ENCODE peak calls at places on chromosomes 11 and 22, in nine cellular contexts. One of them, this sample, is unnamed.

GRCh38 chr11:102343789-102344188 is 3.2 kb upstream of the BIRC2 start:
- DNase-seq in heart left ventricle: no peak
- DNase-seq in mucosa of descending colon: no peak
- DNase-seq in HFFc6: no peak
- DNase-seq in Caco-2: no peak
- DNase-seq in A549: no peak
- DNase-seq in BJ: no peak
- DNase-seq in mesothelial cell of epicardium: no peak
- DNase-seq in GM20000: no peak
- DNase-seq in this sample: no peak

GRCh38 chr22:47152938-47153337 is 390.5 kb downstream of the TBC1D22A start:
- DNase-seq in mesothelial cell of epicardium: no peak
- DNase-seq in mucosa of descending colon: no peak
- DNase-seq in heart left ventricle: no peak
- DNase-seq in Caco-2: no peak
- DNase-seq in GM20000: no peak
- DNase-seq in A549: no peak
- DNase-seq in BJ: no peak
- DNase-seq in HFFc6: no peak
- DNase-seq in this sample: no peak

GRCh38 chr11:58829736-58830135 is 14.8 kb downstream of the GLYATL2 start:
- DNase-seq in GM20000: no peak
- DNase-seq in BJ: peak; percentile 37
- DNase-seq in HFFc6: peak; percentile 46
- DNase-seq in heart left ventricle: no peak
- DNase-seq in A549: no peak
- DNase-seq in mesothelial cell of epicardium: no peak
- DNase-seq in mucosa of descending colon: no peak
- DNase-seq in Caco-2: no peak
- DNase-seq in this sample: no peak

GRCh38 chr11:120121914-120122473 is 15.9 kb downstream of the TRIM29 start:
- DNase-seq in heart left ventricle: no peak
- DNase-seq in A549: no peak
- DNase-seq in GM20000: no peak
- DNase-seq in HFFc6: no peak
- DNase-seq in mesothelial cell of epicardium: peak; percentile 49
- DNase-seq in mucosa of descending colon: no peak
- DNase-seq in BJ: no peak
- DNase-seq in Caco-2: peak; percentile 60
- DNase-seq in this sample: no peak

GRCh38 chr11:134236834-134237556 is 12.5 kb downstream of the VPS26B start:
- DNase-seq in A549: no peak
- DNase-seq in Caco-2: no peak
- DNase-seq in mesothelial cell of epicardium: no peak
- DNase-seq in mucosa of descending colon: no peak
- DNase-seq in heart left ventricle: no peak
- DNase-seq in BJ: no peak
- DNase-seq in HFFc6: peak; percentile 55
- DNase-seq in GM20000: no peak
- DNase-seq in this sample: no peak

GRCh38 chr11:44573333-44573732 is 7.9 kb downstream of the CD82 start:
- DNase-seq in BJ: no peak
- DNase-seq in Caco-2: no peak
- DNase-seq in mucosa of descending colon: no peak
- DNase-seq in GM20000: no peak
- DNase-seq in heart left ventricle: no peak
- DNase-seq in mesothelial cell of epicardium: no peak
- DNase-seq in A549: no peak
- DNase-seq in HFFc6: no peak
- DNase-seq in this sample: no peak

GRCh38 chr11:124841186-124841585 is 24.0 kb upstream of the ROBO3 start:
- DNase-seq in BJ: no peak
- DNase-seq in Caco-2: no peak
- DNase-seq in HFFc6: no peak
- DNase-seq in A549: no peak
- DNase-seq in mesothelial cell of epicardium: no peak
- DNase-seq in mucosa of descending colon: no peak
- DNase-seq in heart left ventricle: no peak
- DNase-seq in GM20000: no peak
- DNase-seq in this sample: no peak

GRCh38 chr22:39349967-39350802 is at the start of gene SYNGR1:
- DNase-seq in mucosa of descending colon: no peak
- DNase-seq in HFFc6: no peak
- DNase-seq in Caco-2: peak; percentile 43
- DNase-seq in A549: no peak
- DNase-seq in GM20000: no peak
- DNase-seq in heart left ventricle: peak; percentile 74
- DNase-seq in BJ: no peak
- DNase-seq in mesothelial cell of epicardium: peak; percentile 57
- DNase-seq in this sample: peak; percentile 34

GRCh38 chr22:23497016-23497885 is 82.8 kb downstream of the IGLL1 start:
- DNase-seq in A549: no peak
- DNase-seq in heart left ventricle: peak; percentile 14
- DNase-seq in GM20000: no peak
- DNase-seq in Caco-2: no peak
- DNase-seq in HFFc6: no peak
- DNase-seq in mesothelial cell of epicardium: peak; percentile 20
- DNase-seq in mucosa of descending colon: no peak
- DNase-seq in BJ: no peak
- DNase-seq in this sample: no peak

GRCh38 chr11:134758342-134758931 is 346.4 kb upstream of the B3GAT1 start:
- DNase-seq in Caco-2: no peak
- DNase-seq in mesothelial cell of epicardium: no peak
- DNase-seq in BJ: no peak
- DNase-seq in A549: no peak
- DNase-seq in mucosa of descending colon: no peak
- DNase-seq in heart left ventricle: no peak
- DNase-seq in GM20000: no peak
- DNase-seq in HFFc6: no peak
- DNase-seq in this sample: no peak

GRCh38 chr11:61768376-61769076 is 16.1 kb downstream of the MYRF start:
- DNase-seq in Caco-2: no peak
- DNase-seq in mucosa of descending colon: no peak
- DNase-seq in GM20000: no peak
- DNase-seq in BJ: no peak
- DNase-seq in mesothelial cell of epicardium: no peak
- DNase-seq in heart left ventricle: no peak
- DNase-seq in A549: no peak
- DNase-seq in HFFc6: no peak
- DNase-seq in this sample: no peak

GRCh38 chr11:61769946-61770683 is 17.7 kb downstream of the MYRF start:
- DNase-seq in mucosa of descending colon: peak; percentile 35
- DNase-seq in A549: no peak
- DNase-seq in GM20000: no peak
- DNase-seq in HFFc6: no peak
- DNase-seq in BJ: no peak
- DNase-seq in heart left ventricle: no peak
- DNase-seq in mesothelial cell of epicardium: no peak
- DNase-seq in Caco-2: no peak
- DNase-seq in this sample: no peak

GRCh38 chr11:61771995-61772455 is 19.6 kb downstream of the MYRF start:
- DNase-seq in Caco-2: no peak
- DNase-seq in heart left ventricle: no peak
- DNase-seq in A549: no peak
- DNase-seq in mesothelial cell of epicardium: peak; percentile 67
- DNase-seq in BJ: no peak
- DNase-seq in mucosa of descending colon: no peak
- DNase-seq in GM20000: no peak
- DNase-seq in HFFc6: no peak
- DNase-seq in this sample: no peak

GRCh38 chr11:61771195-61771894 is 18.9 kb downstream of the MYRF start:
- DNase-seq in A549: no peak
- DNase-seq in Caco-2: no peak
- DNase-seq in mesothelial cell of epicardium: no peak
- DNase-seq in HFFc6: no peak
- DNase-seq in BJ: no peak
- DNase-seq in heart left ventricle: no peak
- DNase-seq in GM20000: no peak
- DNase-seq in mucosa of descending colon: peak; percentile 27
- DNase-seq in this sample: no peak

GRCh38 chr11:61769169-61769920 is 16.9 kb downstream of the MYRF start:
- DNase-seq in GM20000: no peak
- DNase-seq in HFFc6: no peak
- DNase-seq in heart left ventricle: no peak
- DNase-seq in A549: peak; percentile 58
- DNase-seq in mesothelial cell of epicardium: no peak
- DNase-seq in mucosa of descending colon: no peak
- DNase-seq in Caco-2: peak; percentile 91
- DNase-seq in BJ: no peak
- DNase-seq in this sample: no peak
- TF ChIP-seq CTCF in GM20000: no peak
- TF ChIP-seq CTCF in HFFc6: peak; percentile 71
- TF ChIP-seq CTCF in heart left ventricle: no peak
- TF ChIP-seq CTCF in A549: peak; percentile 12
- TF ChIP-seq CTCF in mesothelial cell of epicardium: peak; percentile 34
- TF ChIP-seq CTCF in mucosa of descending colon: no peak
- TF ChIP-seq CTCF in Caco-2: peak; percentile 66
- TF ChIP-seq CTCF in BJ: peak; percentile 60
- TF ChIP-seq CTCF in this sample: peak; percentile 45

GRCh38 chr11:30772908-30773307 is 186.8 kb upstream of the MPPED2 start:
- DNase-seq in HFFc6: no peak
- DNase-seq in heart left ventricle: no peak
- DNase-seq in GM20000: no peak
- DNase-seq in mesothelial cell of epicardium: no peak
- DNase-seq in mucosa of descending colon: no peak
- DNase-seq in BJ: no peak
- DNase-seq in Caco-2: no peak
- DNase-seq in A549: no peak
- DNase-seq in this sample: no peak

GRCh38 chr11:30774451-30774850 is 188.3 kb upstream of the MPPED2 start:
- DNase-seq in mesothelial cell of epicardium: no peak
- DNase-seq in HFFc6: no peak
- DNase-seq in Caco-2: no peak
- DNase-seq in mucosa of descending colon: no peak
- DNase-seq in heart left ventricle: no peak
- DNase-seq in BJ: no peak
- DNase-seq in GM20000: no peak
- DNase-seq in A549: no peak
- DNase-seq in this sample: peak; percentile 34

DNA sequence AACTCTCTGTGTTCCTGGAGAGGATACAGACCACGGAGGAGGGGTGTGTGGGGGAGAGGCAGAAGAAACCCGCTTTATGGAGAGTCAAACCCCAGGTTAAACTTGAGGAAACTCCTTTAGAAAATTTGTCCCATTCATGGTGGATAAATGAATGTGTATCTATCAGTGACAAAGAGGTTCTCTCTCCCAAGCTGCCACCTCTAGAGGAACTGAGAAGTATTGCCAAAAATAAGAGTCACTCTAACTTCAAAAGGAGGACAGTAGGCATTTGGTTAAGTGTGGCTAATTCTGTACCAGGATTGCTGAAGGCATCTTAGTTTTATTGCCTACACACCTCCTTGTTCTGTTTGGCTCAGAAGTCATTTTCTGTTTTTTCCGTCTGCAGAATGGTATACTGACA is 189.0 kb upstream of the MPPED2 start:
- DNase-seq in Caco-2: no peak
- DNase-seq in mesothelial cell of epicardium: no peak
- DNase-seq in GM20000: no peak
- DNase-seq in BJ: no peak
- DNase-seq in A549: no peak
- DNase-seq in HFFc6: no peak
- DNase-seq in heart left ventricle: no peak
- DNase-seq in mucosa of descending colon: no peak
- DNase-seq in this sample: no peak
- TF ChIP-seq CTCF in Caco-2: no peak
- TF ChIP-seq CTCF in mesothelial cell of epicardium: no peak
- TF ChIP-seq CTCF in GM20000: no peak
- TF ChIP-seq CTCF in BJ: no peak
- TF ChIP-seq CTCF in A549: no peak
- TF ChIP-seq CTCF in HFFc6: no peak
- TF ChIP-seq CTCF in heart left ventricle: no peak
- TF ChIP-seq CTCF in mucosa of descending colon: no peak
- TF ChIP-seq CTCF in this sample: no peak

DNA sequence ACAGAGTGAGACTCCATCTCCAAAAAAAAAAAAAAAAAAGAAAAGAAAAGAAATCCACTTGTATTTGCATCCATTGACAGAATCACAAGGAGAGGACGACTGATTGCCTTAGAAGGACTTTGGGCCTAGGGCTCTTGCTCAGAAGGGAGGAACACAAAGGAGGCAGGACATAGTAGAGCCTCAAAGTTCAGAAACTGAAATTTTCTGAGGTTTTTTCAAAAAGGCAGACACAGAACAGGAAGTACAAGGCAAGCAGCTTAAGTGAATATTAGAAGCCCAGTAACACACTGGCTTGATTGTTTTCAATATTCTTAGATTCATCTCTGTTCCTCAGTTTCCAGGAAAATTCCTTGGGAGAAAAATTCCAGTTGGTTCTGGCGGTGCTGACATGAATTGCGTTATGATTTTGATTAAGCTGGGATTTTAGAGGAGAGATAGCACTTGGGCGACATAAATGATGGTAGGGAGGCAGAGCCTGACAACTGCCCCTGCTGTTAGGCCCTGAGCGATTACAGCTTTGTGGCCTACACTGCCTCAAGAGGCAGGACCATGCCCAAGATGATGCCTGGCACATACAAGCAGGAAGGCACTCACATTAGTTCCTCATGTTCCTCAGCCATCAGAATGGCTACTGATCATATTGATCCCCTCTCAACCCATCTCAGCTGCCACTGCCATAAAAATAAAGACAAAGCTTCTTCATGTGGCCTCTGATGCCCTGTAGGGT is 15.3 kb downstream of the CLPB start:
- DNase-seq in heart left ventricle: no peak
- DNase-seq in GM20000: peak; percentile 46
- DNase-seq in Caco-2: no peak
- DNase-seq in mucosa of descending colon: no peak
- DNase-seq in mesothelial cell of epicardium: no peak
- DNase-seq in A549: no peak
- DNase-seq in BJ: no peak
- DNase-seq in HFFc6: no peak
- DNase-seq in this sample: no peak
- TF ChIP-seq CTCF in heart left ventricle: no peak
- TF ChIP-seq CTCF in GM20000: no peak
- TF ChIP-seq CTCF in Caco-2: no peak
- TF ChIP-seq CTCF in mucosa of descending colon: no peak
- TF ChIP-seq CTCF in mesothelial cell of epicardium: no peak
- TF ChIP-seq CTCF in A549: no peak
- TF ChIP-seq CTCF in BJ: no peak
- TF ChIP-seq CTCF in HFFc6: no peak
- TF ChIP-seq CTCF in this sample: no peak

DNA sequence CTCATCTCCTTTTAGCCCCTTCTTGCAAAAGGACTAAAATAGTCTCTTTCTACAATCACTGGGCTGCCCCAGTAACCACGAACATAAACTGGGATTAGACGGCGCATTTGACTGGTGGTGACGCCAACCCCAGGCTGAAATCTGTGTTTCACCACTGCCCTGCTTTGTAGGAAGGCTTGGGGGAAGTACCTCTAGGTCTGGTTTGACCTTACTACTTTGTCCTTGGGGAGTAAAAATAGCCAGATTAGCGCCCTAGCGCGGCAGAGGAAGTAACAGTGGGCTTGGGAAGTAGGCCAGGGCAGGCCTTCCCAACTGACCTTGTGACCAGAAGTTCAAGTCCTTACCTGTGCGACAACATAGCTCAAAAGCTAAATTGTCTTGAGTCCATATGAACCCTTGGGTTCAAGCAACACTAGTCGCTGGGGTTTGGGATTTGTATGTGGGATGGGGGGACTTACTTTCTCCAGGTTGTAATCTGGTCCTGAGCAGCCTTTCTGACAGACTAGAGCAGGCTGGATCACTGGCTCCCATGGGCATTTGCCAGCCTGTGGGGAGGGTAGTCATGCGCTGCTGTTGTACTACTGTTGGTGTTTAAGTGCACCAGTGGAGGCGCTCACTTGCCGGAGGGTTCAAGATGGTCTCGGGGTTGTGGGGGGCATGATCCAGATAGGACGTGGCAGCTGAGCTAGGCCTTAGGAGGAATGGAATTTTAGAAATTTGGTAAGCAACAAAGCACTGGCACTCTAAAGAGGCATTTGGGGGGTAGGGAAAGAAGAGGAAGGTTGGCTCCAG is 953 bp upstream of the PACS1 start:
- DNase-seq in mesothelial cell of epicardium: peak; percentile 42
- DNase-seq in BJ: no peak
- DNase-seq in GM20000: peak; percentile 74
- DNase-seq in mucosa of descending colon: no peak
- DNase-seq in heart left ventricle: no peak
- DNase-seq in HFFc6: peak; percentile 59
- DNase-seq in A549: peak; percentile 77
- DNase-seq in Caco-2: no peak
- DNase-seq in this sample: no peak
- TF ChIP-seq CTCF in mesothelial cell of epicardium: no peak
- TF ChIP-seq CTCF in BJ: peak; percentile 34
- TF ChIP-seq CTCF in GM20000: no peak
- TF ChIP-seq CTCF in mucosa of descending colon: no peak
- TF ChIP-seq CTCF in heart left ventricle: no peak
- TF ChIP-seq CTCF in HFFc6: peak; percentile 44
- TF ChIP-seq CTCF in A549: peak; percentile 20
- TF ChIP-seq CTCF in Caco-2: no peak
- TF ChIP-seq CTCF in this sample: no peak